ENCODE peak calls at places on chromosomes 7 and 10, in six cellular contexts. S is PC-3; G is stimulated activated naive B cell treated with anti-CD40 and anti-IgM and Interleukin-4, amounts not matched to agents 10 μg/mL and 1 μg/mL and 100 μg/mL, for 72 hours; J is fibroblast of gingiva; X is NCI-H748 treated with DMSO at 0.1 percent for 48 hours; W is stimulated activated CD4-positive, alpha-beta T cell treated with anti-CD3 and anti-CD28 coated beads, Interleukin-15, amount 100 ng/mL, for 1 hour. D is an unnamed sample.

GRCh38 chr7:82234457-82235049 is 209.0 kb downstream of the CACNA2D1 start:
- DNase-seq in J (peak), G (no peak), W (no peak), X (peak), S (peak), D (peak)

GRCh38 chr7:96837583-96837982 is 127.9 kb upstream of the SEM1 start:
- DNase-seq in S (no peak), W (no peak), G (no peak), X (no peak), J (no peak), D (no peak)

GRCh38 chr7:46755120-46756034 is 826.5 kb downstream of the TNS3 start:
- DNase-seq in G (no peak), W (no peak), J (no peak), X (no peak), S (no peak), D (peak)

GRCh38 chr7:27576360-27576944 is 86.2 kb downstream of the HIBADH start:
- DNase-seq in W (no peak), G (no peak), X (peak), J (peak), S (peak), D (peak)

GRCh38 chr10:74821501-74821900 is 4.9 kb upstream of the KAT6B start:
- DNase-seq in W (no peak), X (peak), S (peak), J (no peak), G (no peak), D (no peak)

GRCh38 chr7:156402255-156402654 is 238.3 kb upstream of the RNF32 start:
- DNase-seq in S (no peak), G (no peak), X (no peak), J (no peak), W (no peak), D (no peak)

GRCh38 chr10:112755446-112756117 is 194.5 kb upstream of the TCF7L2 start:
- DNase-seq in G (no peak), W (no peak), J (no peak), S (no peak), X (no peak), D (no peak)

GRCh38 chr7:135162382-135163001 is 8.0 kb downstream of the CYREN start:
- DNase-seq in X (no peak), J (no peak), S (no peak), G (no peak), W (no peak), D (no peak)

GRCh38 chr10:34853357-34853756 is 38.3 kb upstream of the PARD3 start:
- DNase-seq in X (no peak), G (no peak), J (no peak), S (no peak), W (no peak), D (no peak)

GRCh38 chr7:99339595-99339994 is 13.9 kb downstream of the ARPC1A start:
- DNase-seq in X (no peak), W (no peak), J (no peak), S (no peak), G (no peak), D (no peak)

GRCh38 chr10:70052462-70053211 is at the start of gene MACROH2A2:
- DNase-seq in S (peak), G (no peak), X (peak), W (no peak), J (peak), D (peak)

GRCh38 chr7:129774359-129774758 is 162.8 kb downstream of the NRF1 start:
- DNase-seq in W (no peak), G (no peak), X (no peak), J (no peak), S (no peak), D (no peak)